ENCODE peak calls at places on chromosomes 16 and 17, in ten cellular contexts. W is stomach, B is ovary, F is GM12878, I is H1, H is tibial nerve, X is K562, T is suprapubic skin, R is HepG2, V is sigmoid colon. O is an unnamed sample. For H3K36me3, the result is how much of the 10 kb centered on the place peaks cover.

GRCh38 chr17:43881176-43881575 is 26.2 kb downstream of the MPP2 start:
- DNase-seq in W (no peak), B (no peak), F (no peak), I (no peak), H (no peak), X (no peak), T (no peak), R (no peak), V (no peak), O (no peak)

GRCh38 chr16:65410801-65411200 is 288.9 kb upstream of the CDH11 start:
- DNase-seq in W (no peak), B (no peak), F (no peak), I (no peak), H (no peak), X (no peak), T (no peak), R (no peak), V (no peak), O (no peak)

GRCh38 chr17:61442878-61443474 is 9.2 kb upstream of the TBX4 start:
- DNase-seq in W (no peak), B (no peak), F (no peak), I (no peak), H (no peak), X (peak), T (no peak), R (no peak), V (no peak), O (no peak)

GRCh38 chr17:82175166-82175565 is 37.5 kb downstream of the CCDC57 start:
- DNase-seq in W (no peak), B (no peak), F (no peak), I (no peak), H (no peak), X (no peak), T (no peak), R (no peak), V (no peak), O (no peak)

GRCh38 chr17:34163681-34164080 is 91.4 kb upstream of the CCL2 start:
- DNase-seq in W (no peak), B (no peak), F (no peak), I (no peak), H (no peak), X (peak), T (no peak), R (peak), V (no peak), O (no peak)

GRCh38 chr16:48112603-48113400 is 43.0 kb downstream of the ABCC12 start:
- DNase-seq in W (peak), B (no peak), F (no peak), I (no peak), H (no peak), X (no peak), T (no peak), R (no peak), V (no peak), O (no peak)

GRCh38 chr17:36459045-36459444 is 27.4 kb upstream of the ZNHIT3 start:
- DNase-seq in W (no peak), B (no peak), F (no peak), I (no peak), H (no peak), X (no peak), T (no peak), R (no peak), V (no peak), O (no peak)

GRCh38 chr16:4957420-4957719 is 760 bp upstream of the SEC14L5 start:
- DNase-seq in W (peak), B (no peak), F (no peak), I (no peak), H (no peak), X (no peak), T (no peak), R (no peak), V (no peak), O (no peak)

GRCh38 chr17:73976676-73977521 is 226.6 kb upstream of the RPL38 start:
- DNase-seq in W (no peak), B (no peak), F (no peak), I (no peak), H (no peak), X (peak), T (no peak), R (no peak), V (no peak), O (no peak)

GRCh38 chr17:81869221-81870154 is 1.6 kb downstream of the ARHGDIA start:
- DNase-seq in W (peak), B (peak), F (no peak), I (no peak), H (no peak), X (peak), T (peak), R (no peak), V (peak), O (peak)

GRCh38 chr16:81026429-81026828 is 9.2 kb upstream of the ATMIN start:
- DNase-seq in W (no peak), B (no peak), F (no peak), I (no peak), H (no peak), X (no peak), T (no peak), R (no peak), V (no peak), O (no peak)

GRCh38 chr16:71473891-71474290 is 11.8 kb upstream of the ZNF23 start:
- DNase-seq in W (no peak), B (no peak), F (no peak), I (no peak), H (no peak), X (no peak), T (no peak), R (no peak), V (no peak), O (no peak)

GRCh38 chr16:9360075-9360474 is 268.6 kb downstream of the HAPSTR1 start:
- DNase-seq in W (no peak), B (no peak), F (no peak), I (no peak), H (no peak), X (no peak), T (no peak), R (no peak), V (no peak), O (no peak)

GRCh38 chr17:83135692-83136091 is 56.3 kb downstream of the METRNL start:
- DNase-seq in W (no peak), B (no peak), F (no peak), I (no peak), H (no peak), X (no peak), T (peak), R (no peak), V (peak), O (peak)

GRCh38 chr17:65564793-65565192 is 3.3 kb upstream of the AXIN2 start:
- DNase-seq in W (peak), B (peak), F (no peak), I (no peak), H (no peak), X (no peak), T (no peak), R (peak), V (peak), O (no peak)

GRCh38 chr17:69918164-69918563 is 156.9 kb upstream of the KCNJ16 start:
- DNase-seq in W (no peak), B (no peak), F (no peak), I (no peak), H (no peak), X (no peak), T (no peak), R (no peak), V (no peak), O (no peak)

GRCh38 chr17:79664925-79665738 is 54.3 kb upstream of the RBFOX3 start:
- DNase-seq in W (peak), B (peak), F (no peak), I (no peak), H (peak), X (no peak), T (peak), R (no peak), V (peak), O (peak)

GRCh38 chr17:8156174-8156992 is 4.2 kb upstream of the PER1 start:
- DNase-seq in W (peak), B (peak), F (peak), I (peak), H (peak), X (peak), T (peak), R (peak), V (peak), O (peak)
- H3K36me3 ChIP-seq in W (under half), B (under half), F (under half), I (under half), H (under half), X (under half), T (under half), R (under half), V (under half), O (under half)

GRCh38 chr17:59527325-59527917 is 38.0 kb upstream of the DHX40 start:
- DNase-seq in W (no peak), B (no peak), F (no peak), I (no peak), H (no peak), X (no peak), T (no peak), R (no peak), V (no peak), O (no peak)

GRCh38 chr17:59525668-59526067 is 39.7 kb upstream of the DHX40 start:
- DNase-seq in W (no peak), B (no peak), F (no peak), I (no peak), H (no peak), X (no peak), T (no peak), R (no peak), V (no peak), O (no peak)

GRCh38 chr17:59533694-59534093 is 31.7 kb upstream of the DHX40 start:
- DNase-seq in W (no peak), B (no peak), F (no peak), I (no peak), H (no peak), X (no peak), T (no peak), R (no peak), V (no peak), O (no peak)

GRCh38 chr17:59530561-59530960 is 34.8 kb upstream of the DHX40 start:
- DNase-seq in W (no peak), B (no peak), F (no peak), I (no peak), H (no peak), X (no peak), T (no peak), R (no peak), V (no peak), O (no peak)

DNA sequence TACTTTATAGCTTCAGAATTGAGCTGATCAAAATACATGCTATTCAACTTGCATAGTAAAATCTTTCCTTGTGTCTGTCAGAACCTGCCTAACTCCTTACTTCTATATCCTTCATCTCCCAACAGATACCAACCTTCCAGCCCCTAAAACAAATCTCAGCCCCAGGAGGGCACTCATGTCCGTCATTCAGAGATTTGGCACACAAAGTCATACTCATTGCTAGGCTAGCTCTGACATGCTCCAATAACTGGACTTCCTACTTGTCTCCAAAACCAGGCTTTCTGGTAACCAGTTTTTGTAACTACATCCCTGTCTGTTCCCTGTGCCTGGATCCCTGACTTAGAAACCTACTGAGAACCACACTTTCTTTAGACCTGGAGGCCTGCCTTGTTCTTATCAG is 37.5 kb upstream of the DHX40 start:
- DNase-seq in W (no peak), B (no peak), F (no peak), I (no peak), H (no peak), X (no peak), T (no peak), R (no peak), V (no peak), O (no peak)
- TF ChIP-seq EP300 in W (no peak), B (no peak), F (no peak), I (no peak), H (no peak), X (no peak), T (no peak), R (no peak), V (no peak), O (no peak)

DNA sequence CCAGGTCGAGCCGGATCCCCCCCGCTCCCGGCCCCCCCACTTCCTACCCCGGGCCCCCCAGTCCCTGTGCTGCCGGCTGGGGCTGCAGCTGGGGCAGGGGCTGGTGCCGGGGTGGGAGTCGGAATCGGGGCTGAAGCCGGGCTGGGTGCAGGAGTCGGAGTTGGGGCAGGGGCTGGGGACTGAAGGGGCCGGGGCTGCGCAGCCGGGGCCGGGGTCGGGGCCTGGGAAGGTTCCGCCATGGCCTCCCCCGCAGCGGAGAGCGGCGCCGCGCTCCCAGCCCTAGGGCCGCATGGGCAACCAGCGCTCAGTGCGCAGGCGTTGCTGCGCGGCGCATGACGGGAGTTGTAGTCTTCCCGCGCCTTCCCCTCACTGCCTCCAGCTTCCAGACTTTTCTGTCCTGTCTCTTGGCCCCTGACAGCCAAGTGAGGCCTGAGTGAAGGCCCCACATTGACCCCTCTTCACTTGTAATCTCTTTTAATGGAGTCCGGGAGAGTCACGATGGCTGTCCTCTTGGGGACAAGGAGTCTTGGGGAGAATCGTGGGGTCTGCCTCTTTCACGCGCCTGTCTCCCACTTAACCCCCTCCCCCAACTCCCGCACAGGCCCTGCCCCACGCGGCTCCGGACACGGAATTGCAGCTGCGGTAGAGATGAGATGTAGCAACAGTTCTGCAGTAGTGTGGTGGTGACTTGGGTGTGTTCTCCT is at the start of gene KAT2A:
- DNase-seq in W (peak), B (peak), F (no peak), I (peak), H (peak), X (peak), T (no peak), R (peak), V (peak), O (peak)
- TF ChIP-seq POLR2A in W (no peak), B (no peak), F (peak), I (no peak), H (no peak), X (peak), T (no peak), R (peak), V (no peak), O (peak)

DNA sequence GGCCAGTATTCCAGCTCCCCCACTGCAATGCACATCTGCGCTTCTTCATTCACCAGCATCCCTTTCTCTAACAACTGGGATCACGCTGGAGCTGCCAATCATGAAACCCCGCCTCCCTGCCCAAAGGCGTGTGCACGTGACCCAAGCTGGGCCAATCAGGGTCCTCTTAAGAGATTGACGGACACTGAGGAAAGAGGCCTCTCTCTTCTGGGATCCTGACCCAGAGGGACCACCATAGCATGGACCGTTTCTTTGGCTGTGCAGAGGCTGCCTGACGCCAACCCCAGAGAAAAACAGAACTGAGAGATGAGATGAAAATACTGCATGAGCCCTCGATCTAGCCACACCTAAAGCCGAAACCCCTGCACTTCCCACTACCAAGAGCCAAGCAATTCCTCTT is 32.0 kb downstream of the COTL1 start:
- DNase-seq in W (no peak), B (no peak), F (no peak), I (peak), H (no peak), X (peak), T (no peak), R (no peak), V (no peak), O (no peak)
- H3K36me3 ChIP-seq in W (half or more), B (under half), F (under half), I (under half), H (under half), X (under half), T (under half), R (under half), V (under half), O (under half)

DNA sequence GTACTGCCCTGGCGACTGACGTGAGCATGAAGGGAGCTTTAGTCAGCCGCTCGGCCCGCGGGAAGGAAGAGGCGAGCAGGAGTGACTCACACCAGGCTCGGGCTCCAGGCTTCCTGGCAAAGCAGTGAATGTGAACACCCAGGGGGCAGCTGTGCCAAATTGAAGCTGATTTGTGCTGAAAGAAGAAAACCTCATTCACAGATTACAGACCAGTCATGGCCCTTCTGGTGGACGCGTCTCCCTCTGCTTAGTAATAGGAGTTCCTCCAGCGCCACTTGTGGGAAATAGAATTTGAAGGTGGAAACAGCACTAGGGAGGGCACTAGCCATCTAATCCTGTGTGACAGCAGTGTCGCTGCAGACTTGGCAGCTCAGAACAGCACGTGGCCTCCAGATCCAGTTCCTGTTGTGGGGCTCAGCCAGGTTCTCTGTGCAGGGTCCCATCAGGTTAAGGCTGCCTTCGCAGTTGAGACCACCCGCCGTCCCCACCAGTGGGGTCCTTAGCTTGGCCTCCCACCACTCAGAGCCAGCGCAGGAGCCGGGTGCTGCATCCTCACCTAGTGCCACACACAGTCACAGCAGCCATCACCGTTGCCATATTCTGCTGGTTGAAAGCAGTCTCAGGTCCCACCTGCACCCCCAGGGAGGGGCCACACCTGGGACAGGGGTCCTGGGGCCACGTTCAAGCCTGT is 164.5 kb upstream of the CHMP6 start:
- DNase-seq in W (no peak), B (no peak), F (no peak), I (no peak), H (peak), X (no peak), T (peak), R (no peak), V (peak), O (no peak)
- TF ChIP-seq EP300 in W (no peak), B (no peak), F (no peak), I (no peak), H (no peak), X (no peak), T (no peak), R (no peak), V (no peak), O (no peak)

GRCh38 chr17:15261063-15261817 is 3.9 kb downstream of the PMP22 start:
- DNase-seq in W (peak), B (peak), F (no peak), I (no peak), H (peak), X (peak), T (no peak), R (peak), V (peak), O (peak)
- TF ChIP-seq POLR2A in W (no peak), B (no peak), F (no peak), I (no peak), H (peak), X (no peak), T (no peak), R (no peak), V (no peak), O (no peak)